ENCODE peak calls at places on chromosomes 11 and 22, in nine cellular contexts. P, V, T, H, I, B, O, Z and L are unnamed samples.

GRCh38 chr11:70483940-70484339 is 85.6 kb downstream of the CTTN start:
- DNase-seq in P (no peak), V (no peak), T (no peak), H (no peak), I (no peak), B (no peak), O (no peak), Z (no peak), L (no peak)

GRCh38 chr22:17303840-17304779 is 65.2 kb upstream of the CECR2 start:
- DNase-seq in P (no peak), V (no peak), T (no peak), H (no peak), I (no peak), B (peak; percentile 38), O (no peak), Z (no peak), L (peak; percentile 48)

GRCh38 chr22:36493690-36494110 is 12.3 kb upstream of the TXN2 start:
- DNase-seq in P (no peak), V (no peak), T (no peak), H (no peak), I (no peak), B (no peak), O (no peak), Z (no peak), L (no peak)

GRCh38 chr22:42334875-42335512 is 64.5 kb upstream of the TCF20 start:
- DNase-seq in P (no peak), V (no peak), T (no peak), H (no peak), I (no peak), B (no peak), O (no peak), Z (no peak), L (no peak)

GRCh38 chr11:80330302-80330701 is 889.5 kb upstream of the TENM4 start:
- DNase-seq in P (peak; percentile 48), V (no peak), T (peak; percentile 81), H (no peak), I (no peak), B (no peak), O (peak; percentile 3), Z (peak; percentile 79), L (no peak)

GRCh38 chr11:69293087-69293486 is 868 bp upstream of the MYEOV start:
- DNase-seq in P (no peak), V (no peak), T (no peak), H (peak; percentile 34), I (no peak), B (no peak), O (no peak), Z (no peak), L (no peak)

GRCh38 chr11:60367009-60367408 is 11.3 kb upstream of the MS4A7 start:
- DNase-seq in P (no peak), V (no peak), T (no peak), H (no peak), I (no peak), B (no peak), O (no peak), Z (no peak), L (no peak)

GRCh38 chr11:16402654-16403447 is 46.5 kb upstream of the SOX6 start:
- DNase-seq in P (no peak), V (no peak), T (no peak), H (no peak), I (no peak), B (no peak), O (no peak), Z (no peak), L (no peak)

GRCh38 chr11:46682773-46683752 is 17.4 kb downstream of the ARHGAP1 start:
- DNase-seq in P (peak; percentile 48), V (no peak), T (no peak), H (no peak), I (no peak), B (no peak), O (peak; percentile 44), Z (no peak), L (no peak)

GRCh38 chr11:17314232-17314547 is 37.4 kb upstream of the NCR3LG1 start:
- DNase-seq in P (peak; percentile 91), V (no peak), T (peak; percentile 49), H (no peak), I (no peak), B (no peak), O (peak; percentile 78), Z (peak; percentile 96), L (no peak)

GRCh38 chr22:32473388-32473952 is 1.1 kb upstream of the FBXO7 start:
- DNase-seq in P (peak; percentile 44), V (no peak), T (peak; percentile 81), H (no peak), I (peak; percentile 16), B (peak; percentile 11), O (peak; percentile 71), Z (peak; percentile 74), L (peak; percentile 69)

GRCh38 chr11:33802414-33802950 is 28.2 kb upstream of the FBXO3 start:
- DNase-seq in P (peak; percentile 89), V (no peak), T (peak; percentile 72), H (no peak), I (peak; percentile 52), B (no peak), O (peak; percentile 89), Z (peak; percentile 88), L (no peak)
- H3K4me3 ChIP-seq in P (peak overlapping the region; percentile 30), V (peak overlapping the region; percentile 36), T (peak overlapping the region; percentile 3), H (peak overlapping the region; percentile 47), I (peak overlapping the region; percentile 5), B (no peak overlapping the region), O (peak overlapping the region; percentile 14), Z (peak overlapping the region; percentile 7), L (no peak overlapping the region)

GRCh38 chr11:110432713-110433392 is 3.1 kb downstream of the FDX1 start:
- DNase-seq in P (no peak), V (no peak), T (peak; percentile 57), H (no peak), I (no peak), B (no peak), O (peak; percentile 28), Z (peak; percentile 55), L (no peak)

GRCh38 chr11:110435780-110436717 is 6.3 kb downstream of the FDX1 start:
- DNase-seq in P (peak; percentile 33), V (no peak), T (no peak), H (no peak), I (no peak), B (no peak), O (peak; percentile 48), Z (peak; percentile 37), L (no peak)

GRCh38 chr11:110434952-110435779 is 5.4 kb downstream of the FDX1 start:
- DNase-seq in P (peak; percentile 22), V (no peak), T (no peak), H (no peak), I (no peak), B (peak; percentile 15), O (no peak), Z (peak; percentile 8), L (no peak)

GRCh38 chr11:110433393-110434333 is 3.9 kb downstream of the FDX1 start:
- DNase-seq in P (peak; percentile 25), V (no peak), T (peak; percentile 47), H (no peak), I (no peak), B (no peak), O (peak; percentile 48), Z (peak; percentile 62), L (peak; percentile 43)

DNA sequence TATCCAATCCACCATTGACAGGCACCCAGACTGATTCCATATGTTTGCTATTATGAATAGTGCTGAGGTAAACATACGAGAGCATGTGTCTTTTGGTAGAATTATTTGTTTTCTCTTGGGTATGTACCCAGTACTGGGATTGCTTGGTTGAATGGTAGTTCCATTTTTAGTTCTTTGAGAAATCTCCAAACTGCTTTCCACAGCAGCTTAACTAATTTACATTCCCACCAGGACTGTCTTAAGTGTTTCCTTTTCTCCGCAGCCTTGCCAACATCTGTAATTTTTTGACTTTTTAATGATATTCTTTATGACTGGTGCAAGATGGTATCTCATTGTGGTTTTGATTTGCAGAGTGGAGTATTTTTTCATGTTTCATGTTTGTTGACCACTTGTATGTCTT is 8.3 kb downstream of the FDX1 start:
- DNase-seq in P (no peak), V (no peak), T (no peak), H (no peak), I (no peak), B (no peak), O (no peak), Z (no peak), L (no peak)
- H3K9me3 ChIP-seq in P (no peaks in the 10 kb centered on the region), V (no peaks in the 10 kb centered on the region), T (no peaks in the 10 kb centered on the region), H (no peaks in the 10 kb centered on the region), I (no peaks in the 10 kb centered on the region), B (no peaks in the 10 kb centered on the region), O (no peaks in the 10 kb centered on the region), Z (no peaks in the 10 kb centered on the region), L (no peaks in the 10 kb centered on the region)

DNA sequence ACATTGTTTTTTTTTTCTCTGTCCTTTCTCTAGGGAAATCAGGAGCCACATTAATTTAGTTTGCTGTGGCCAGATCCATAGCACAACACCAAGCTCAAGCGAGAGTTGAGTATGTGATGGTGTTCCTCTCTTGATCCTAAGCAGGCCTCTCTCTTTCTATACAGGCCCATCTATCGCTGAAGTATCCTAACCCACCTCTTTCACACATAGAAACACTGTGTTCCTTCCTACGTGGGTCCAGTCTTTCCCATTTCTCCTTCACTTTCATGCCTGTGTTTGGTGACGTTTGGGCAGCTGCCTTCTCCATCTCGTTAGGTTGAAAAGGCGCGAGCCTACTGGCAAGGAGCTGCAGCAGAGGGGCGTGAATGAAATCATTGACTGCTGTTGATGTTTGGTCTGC is 2.4 kb downstream of the PACS1 start:
- DNase-seq in P (no peak), V (no peak), T (no peak), H (no peak), I (no peak), B (no peak), O (no peak), Z (no peak), L (no peak)
- H3K4me3 ChIP-seq in P (no peak overlapping the region), V (no peak overlapping the region), T (no peak overlapping the region), H (no peak overlapping the region), I (no peak overlapping the region), B (peak overlapping the region; percentile 99), O (no peak overlapping the region), Z (no peak overlapping the region), L (peak overlapping the region; percentile 69)

GRCh38 chr22:47335460-47335859 is 573.0 kb downstream of the TBC1D22A start:
- DNase-seq in P (no peak), V (peak; percentile 47), T (no peak), H (no peak), I (no peak), B (no peak), O (no peak), Z (no peak), L (no peak)

GRCh38 chr22:47334596-47334995 is 572.1 kb downstream of the TBC1D22A start:
- DNase-seq in P (no peak), V (no peak), T (no peak), H (no peak), I (no peak), B (no peak), O (no peak), Z (no peak), L (no peak)

GRCh38 chr22:47333625-47334024 is 571.2 kb downstream of the TBC1D22A start:
- DNase-seq in P (peak; percentile 4), V (peak; percentile 42), T (peak; percentile 61), H (no peak), I (no peak), B (no peak), O (peak; percentile 72), Z (peak; percentile 96), L (no peak)

GRCh38 chr22:47335958-47336357 is 573.5 kb downstream of the TBC1D22A start:
- DNase-seq in P (no peak), V (no peak), T (no peak), H (no peak), I (no peak), B (no peak), O (no peak), Z (no peak), L (no peak)

GRCh38 chr22:47337161-47337621 is 574.7 kb downstream of the TBC1D22A start:
- DNase-seq in P (no peak), V (peak; percentile 75), T (peak; percentile 18), H (no peak), I (no peak), B (no peak), O (peak; percentile 79), Z (peak; percentile 92), L (no peak)
- H3K9me3 ChIP-seq in P (peaks cover 34% of the 10 kb centered on the region), V (no peaks in the 10 kb centered on the region), T (no peaks in the 10 kb centered on the region), H (peaks cover 8% of the 10 kb centered on the region), I (no peaks in the 10 kb centered on the region), B (no peaks in the 10 kb centered on the region), O (no peaks in the 10 kb centered on the region), Z (no peaks in the 10 kb centered on the region), L (no peaks in the 10 kb centered on the region)